ENCODE peak calls at places on chromosomes 11 and 22, in seven cellular contexts. H, M, O, K, V, A and F are unnamed samples. For H3K36me3, the result is how much of the 10 kb centered on the place peaks cover.

GRCh38 chr11:128040603-128041002 is 546.8 kb downstream of the ETS1 start:
- DNase-seq in H (no peak), M (no peak), O (no peak), K (no peak), V (no peak), A (no peak), F (no peak)

GRCh38 chr11:130781906-130782305 is 134.4 kb downstream of the SNX19 start:
- DNase-seq in H (peak), M (no peak), O (no peak), K (no peak), V (no peak), A (no peak), F (no peak)

GRCh38 chr11:102446606-102447005 is 6.0 kb downstream of the TMEM123 start:
- DNase-seq in H (peak), M (no peak), O (no peak), K (no peak), V (no peak), A (no peak), F (no peak)

GRCh38 chr11:75428989-75429640 is 3.9 kb downstream of the KLHL35 start:
- DNase-seq in H (no peak), M (no peak), O (peak), K (no peak), V (no peak), A (no peak), F (no peak)

GRCh38 chr11:91248199-91248807 is 976.3 kb upstream of the FAT3 start:
- DNase-seq in H (no peak), M (no peak), O (no peak), K (peak), V (peak), A (no peak), F (no peak)

GRCh38 chr11:29251738-29252137 is 765.1 kb downstream of the KCNA4 start:
- DNase-seq in H (no peak), M (no peak), O (no peak), K (no peak), V (no peak), A (no peak), F (no peak)

GRCh38 chr11:76629853-76630599 is 40.5 kb downstream of the LRRC32 start:
- DNase-seq in H (no peak), M (peak), O (peak), K (peak), V (no peak), A (peak), F (peak)

GRCh38 chr22:25694167-25694907 is 47.7 kb upstream of the MYO18B start:
- DNase-seq in H (no peak), M (no peak), O (no peak), K (no peak), V (no peak), A (no peak), F (no peak)

GRCh38 chr11:121291896-121292502 is 572 bp upstream of the SC5D start:
- DNase-seq in H (no peak), M (no peak), O (no peak), K (peak), V (no peak), A (peak), F (no peak)

GRCh38 chr11:103338621-103339484 is 229.6 kb downstream of the DYNC2H1 start:
- DNase-seq in H (no peak), M (no peak), O (no peak), K (peak), V (no peak), A (no peak), F (peak)

GRCh38 chr11:79413258-79413657 is 27.6 kb downstream of the TENM4 start:
- DNase-seq in H (peak), M (no peak), O (no peak), K (peak), V (no peak), A (peak), F (peak)

GRCh38 chr22:17570851-17571631 is 7.7 kb downstream of the SLC25A18 start:
- DNase-seq in H (peak), M (peak), O (peak), K (no peak), V (no peak), A (peak), F (peak)

GRCh38 chr22:24726848-24727217 is 47.7 kb downstream of the PIWIL3 start:
- DNase-seq in H (no peak), M (no peak), O (no peak), K (no peak), V (no peak), A (no peak), F (no peak)

GRCh38 chr11:118439656-118440055 is 3.4 kb downstream of the KMT2A start:
- DNase-seq in H (no peak), M (no peak), O (no peak), K (no peak), V (no peak), A (no peak), F (no peak)

GRCh38 chr22:25172153-25172552 is 27.5 kb upstream of the CRYBB3 start:
- DNase-seq in H (no peak), M (no peak), O (no peak), K (no peak), V (no peak), A (peak), F (no peak)

GRCh38 chr22:41687901-41688364 is 734 bp downstream of the SNU13 start:
- DNase-seq in H (no peak), M (peak), O (peak), K (peak), V (no peak), A (peak), F (no peak)

GRCh38 chr11:73203790-73204189 is 14.3 kb upstream of the P2RY2 start:
- DNase-seq in H (no peak), M (no peak), O (no peak), K (no peak), V (no peak), A (no peak), F (peak)

GRCh38 chr22:18033204-18033998 is 9.0 kb upstream of the MICAL3 start:
- DNase-seq in H (no peak), M (no peak), O (peak), K (no peak), V (no peak), A (no peak), F (no peak)

GRCh38 chr11:117205211-117205818 is 6.1 kb downstream of the TAGLN start:
- DNase-seq in H (no peak), M (no peak), O (no peak), K (no peak), V (no peak), A (no peak), F (no peak)

GRCh38 chr11:117203069-117203407 is 3.9 kb downstream of the TAGLN start:
- DNase-seq in H (no peak), M (no peak), O (no peak), K (no peak), V (no peak), A (no peak), F (no peak)

GRCh38 chr11:117202386-117203068 is 3.4 kb downstream of the TAGLN start:
- DNase-seq in H (no peak), M (no peak), O (no peak), K (no peak), V (no peak), A (no peak), F (no peak)

GRCh38 chr11:117201906-117202305 is 2.7 kb downstream of the TAGLN start:
- DNase-seq in H (no peak), M (no peak), O (no peak), K (no peak), V (no peak), A (no peak), F (no peak)

DNA sequence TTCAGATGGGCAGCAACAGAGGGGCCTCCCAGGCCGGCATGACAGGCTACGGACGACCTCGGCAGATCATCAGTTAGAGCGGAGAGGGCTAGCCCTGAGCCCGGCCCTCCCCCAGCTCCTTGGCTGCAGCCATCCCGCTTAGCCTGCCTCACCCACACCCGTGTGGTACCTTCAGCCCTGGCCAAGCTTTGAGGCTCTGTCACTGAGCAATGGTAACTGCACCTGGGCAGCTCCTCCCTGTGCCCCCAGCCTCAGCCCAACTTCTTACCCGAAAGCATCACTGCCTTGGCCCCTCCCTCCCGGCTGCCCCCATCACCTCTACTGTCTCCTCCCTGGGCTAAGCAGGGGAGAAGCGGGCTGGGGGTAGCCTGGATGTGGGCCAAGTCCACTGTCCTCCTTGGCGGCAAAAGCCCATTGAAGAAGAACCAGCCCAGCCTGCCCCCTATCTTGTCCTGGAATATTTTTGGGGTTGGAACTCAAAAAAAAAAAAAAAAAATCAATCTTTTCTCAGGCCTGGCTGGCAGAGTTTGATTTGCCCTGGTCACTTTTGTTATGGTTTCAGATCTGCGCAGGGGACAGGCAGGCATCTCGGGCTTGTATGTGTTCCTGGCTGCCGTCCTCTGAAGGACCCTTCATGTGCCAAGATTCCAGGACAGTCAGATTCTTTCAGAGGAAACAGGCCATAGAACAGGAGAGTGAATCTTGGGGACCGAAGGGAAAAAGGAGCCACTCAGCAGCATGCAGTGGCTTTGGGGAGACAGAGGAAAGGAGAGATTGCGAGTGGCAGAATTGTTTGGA is 5.3 kb downstream of the TAGLN start:
- DNase-seq in H (no peak), M (no peak), O (no peak), K (no peak), V (no peak), A (no peak), F (peak)
- H3K4me3 ChIP-seq in H (no peak), M (no peak), O (no peak), K (no peak), V (no peak), A (no peak), F (no peak)

GRCh38 chr22:22371031-22371541 is 126.5 kb downstream of the VPREB1 start:
- DNase-seq in H (no peak), M (no peak), O (no peak), K (peak), V (no peak), A (no peak), F (no peak)
- TF ChIP-seq CTCF in H (peak), M (no peak), O (no peak), K (peak), V (no peak), A (no peak), F (no peak)

GRCh38 chr22:20143883-20144665 is 6.8 kb downstream of the CCDC188 start:
- DNase-seq in H (no peak), M (no peak), O (no peak), K (no peak), V (no peak), A (no peak), F (no peak)
- H3K36me3 ChIP-seq in H (under half), M (under half), O (under half), K (under half), V (under half), A (under half), F (under half)

GRCh38 chr11:69320756-69321741 is 27.1 kb downstream of the MYEOV start:
- DNase-seq in H (no peak), M (no peak), O (peak), K (no peak), V (no peak), A (no peak), F (no peak)
- H3K4me3 ChIP-seq in H (no peak), M (no peak), O (no peak), K (no peak), V (no peak), A (no peak), F (no peak)

DNA sequence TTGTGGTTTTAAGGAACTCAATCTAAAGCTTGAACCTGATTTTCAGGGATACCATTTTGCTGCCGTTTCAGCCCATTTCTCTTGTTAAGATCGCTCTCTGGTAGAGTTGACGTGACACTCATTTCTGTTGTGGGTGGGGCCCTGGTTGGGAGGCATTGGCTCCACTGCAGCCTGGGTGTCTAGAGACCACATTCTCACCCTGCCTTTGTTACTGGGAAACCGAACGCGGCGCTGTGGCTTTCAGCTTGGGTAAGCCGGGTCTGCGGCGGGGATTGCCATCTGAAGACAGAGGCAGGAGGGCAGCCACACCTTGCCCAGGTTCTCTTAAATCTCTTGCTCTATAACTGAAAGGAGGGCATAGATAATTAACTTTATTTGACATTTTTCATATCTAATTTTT is 3.2 kb downstream of the EHF start:
- DNase-seq in H (no peak), M (peak), O (peak), K (no peak), V (no peak), A (peak), F (no peak)
- TF ChIP-seq CTCF in H (no peak), M (no peak), O (no peak), K (no peak), V (no peak), A (no peak), F (no peak)

GRCh38 chr22:44128961-44129613 is 51.6 kb upstream of the PARVG start:
- DNase-seq in H (no peak), M (peak), O (peak), K (no peak), V (no peak), A (no peak), F (peak)

GRCh38 chr22:44129614-44129976 is 51.1 kb upstream of the PARVG start:
- DNase-seq in H (no peak), M (no peak), O (peak), K (no peak), V (no peak), A (no peak), F (no peak)

GRCh38 chr22:44131989-44132685 is 48.6 kb upstream of the PARVG start:
- DNase-seq in H (no peak), M (no peak), O (peak), K (no peak), V (no peak), A (no peak), F (peak)

GRCh38 chr22:44131412-44131811 is 49.3 kb upstream of the PARVG start:
- DNase-seq in H (no peak), M (no peak), O (peak), K (no peak), V (no peak), A (no peak), F (peak)

DNA sequence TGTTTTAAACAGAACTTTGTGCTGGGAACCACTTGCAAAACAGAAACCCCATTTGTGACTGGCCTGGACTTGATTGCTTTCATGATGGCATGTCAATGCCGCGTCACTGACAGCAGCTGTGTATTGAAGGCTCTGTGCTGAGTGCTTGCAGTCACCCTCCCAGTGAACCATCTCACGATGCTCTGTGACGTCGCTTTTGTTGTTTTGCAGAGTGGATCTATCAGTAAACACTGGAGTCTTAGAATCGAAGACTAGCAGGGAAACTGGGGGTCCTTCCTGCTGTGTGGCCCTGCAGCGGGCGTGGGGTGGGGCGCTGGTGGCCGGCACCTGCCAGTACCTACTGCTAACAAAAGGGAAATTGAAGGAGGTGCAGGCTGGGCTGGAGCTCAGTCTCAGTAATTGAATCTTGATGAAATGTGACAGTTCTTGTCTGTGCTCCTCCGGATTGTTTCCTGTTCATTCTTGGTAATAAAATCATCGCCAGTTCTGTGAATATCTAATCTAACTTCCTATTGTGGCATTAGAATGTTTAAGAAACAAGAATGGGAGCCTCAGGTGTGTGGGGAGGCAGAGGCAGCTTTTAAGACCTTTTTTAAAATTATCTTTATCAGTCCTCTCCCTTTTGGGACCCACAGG is 50.5 kb upstream of the PARVG start:
- DNase-seq in H (no peak), M (no peak), O (peak), K (no peak), V (no peak), A (no peak), F (peak)
- H3K36me3 ChIP-seq in H (under half), M (under half), O (under half), K (under half), V (under half), A (under half), F (under half)

DNA sequence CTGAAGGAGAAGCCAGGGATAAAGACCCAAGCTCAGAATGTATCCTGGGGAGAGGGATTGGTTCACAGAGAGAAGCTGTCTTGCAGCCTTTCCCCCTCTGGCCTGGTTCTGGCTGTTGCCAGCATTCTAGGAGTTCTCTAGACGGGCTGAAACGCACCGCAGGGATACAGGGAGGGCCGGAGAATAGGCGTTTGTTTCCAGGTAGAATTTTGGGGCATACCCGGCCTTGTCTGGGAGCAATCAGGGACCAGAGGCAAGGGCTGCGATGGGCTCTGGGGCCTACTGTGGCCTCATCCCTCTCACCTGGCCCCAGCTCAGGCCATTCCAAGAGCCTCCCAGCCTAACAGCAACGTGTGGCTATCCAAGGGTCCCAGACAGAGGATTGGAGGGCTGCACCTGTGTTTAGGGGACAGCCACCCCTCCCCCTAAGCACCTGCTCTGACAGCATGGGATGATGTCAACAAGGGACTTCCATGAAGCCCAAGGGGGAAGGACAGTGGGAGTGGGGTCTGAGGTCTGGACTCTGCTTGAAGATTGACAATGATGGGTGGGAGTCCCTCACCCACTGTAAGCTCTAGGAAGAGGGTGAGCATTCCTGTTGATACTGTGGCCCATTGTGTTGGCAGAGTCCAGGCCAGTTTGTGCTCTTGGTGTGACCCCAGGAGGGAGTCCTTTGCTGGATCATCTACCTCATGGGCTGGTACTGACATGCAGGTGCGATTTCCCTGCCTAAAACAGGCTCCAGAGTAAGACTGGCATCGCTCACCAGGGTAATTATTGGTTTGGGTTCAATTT is 46.9 kb downstream of the EIF3F start:
- DNase-seq in H (no peak), M (no peak), O (peak), K (no peak), V (no peak), A (no peak), F (no peak)
- H3K4me3 ChIP-seq in H (no peak), M (no peak), O (no peak), K (no peak), V (no peak), A (no peak), F (no peak)

GRCh38 chr11:88105952-88106351 is 69.3 kb downstream of the RAB38 start:
- DNase-seq in H (no peak), M (no peak), O (no peak), K (no peak), V (no peak), A (no peak), F (no peak)

GRCh38 chr11:88104408-88104807 is 70.8 kb downstream of the RAB38 start:
- DNase-seq in H (no peak), M (no peak), O (no peak), K (no peak), V (no peak), A (peak), F (no peak)

GRCh38 chr11:88101881-88102594 is 73.2 kb downstream of the RAB38 start:
- DNase-seq in H (no peak), M (no peak), O (no peak), K (no peak), V (no peak), A (no peak), F (no peak)

GRCh38 chr11:88102595-88102929 is 72.7 kb downstream of the RAB38 start:
- DNase-seq in H (no peak), M (no peak), O (no peak), K (no peak), V (no peak), A (no peak), F (no peak)

DNA sequence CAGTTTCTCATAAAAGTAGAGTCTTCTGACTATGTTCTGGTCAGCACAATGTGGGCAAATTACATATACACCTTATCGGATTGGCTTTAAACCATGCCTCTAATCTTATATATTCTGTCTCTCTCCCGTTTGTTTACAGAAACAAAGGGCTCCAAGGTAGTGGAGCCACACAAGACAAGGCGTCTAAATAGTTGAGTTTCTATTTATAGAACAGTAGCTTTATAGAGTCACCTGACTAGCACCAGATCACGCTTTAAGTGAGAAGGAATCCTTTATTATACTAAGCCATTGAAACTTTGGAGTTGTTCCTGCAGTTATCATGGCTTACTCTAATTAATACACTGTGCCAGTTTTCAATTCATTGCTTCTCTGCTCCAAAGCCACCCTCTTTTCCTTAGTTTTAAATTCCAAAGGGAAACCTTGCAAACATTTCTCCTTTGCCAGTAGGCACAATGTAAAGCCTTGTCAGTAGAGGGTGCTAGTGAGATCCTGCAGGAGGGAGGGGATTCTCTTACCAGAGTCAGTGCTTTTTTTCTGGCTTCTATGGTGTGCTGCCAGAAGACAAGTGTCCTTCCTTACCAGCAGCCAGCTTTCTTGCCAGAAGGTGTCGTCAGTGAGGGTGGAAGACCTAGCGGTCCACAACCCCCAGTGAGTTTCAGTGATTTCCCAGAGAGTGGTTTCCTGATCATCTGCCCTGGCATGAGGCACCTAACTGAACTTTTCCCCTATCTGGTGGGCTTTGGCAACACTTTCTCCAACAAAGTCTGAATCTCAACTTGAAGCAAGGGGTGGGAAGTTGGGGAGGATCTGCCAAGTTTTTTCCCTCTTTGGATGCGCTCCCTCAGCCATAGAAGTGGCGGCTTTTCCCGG is 71.7 kb downstream of the RAB38 start:
- DNase-seq in H (no peak), M (peak), O (no peak), K (peak), V (peak), A (peak), F (no peak)
- TF ChIP-seq CTCF in H (peak), M (peak), O (no peak), K (peak), V (peak), A (peak), F (peak)